ENCODE peak calls at places on chromosomes 16 and 17, in nine cellular contexts. One of them, this sample, is unnamed.

GRCh38 chr17:50976951-50977472 is 110.9 kb upstream of the TOB1 start:
- DNase-seq in AG09309: no peak
- DNase-seq in A549: no peak
- DNase-seq in type B pancreatic cell: no peak
- DNase-seq in GM20000: no peak
- DNase-seq in B cell: no peak
- DNase-seq in SK-N-SH: no peak
- DNase-seq in endodermal cell: no peak
- DNase-seq in tibial nerve: no peak
- DNase-seq in this sample: no peak

GRCh38 chr16:69535123-69536050 is 30.4 kb upstream of the NFAT5 start:
- DNase-seq in SK-N-SH: no peak
- DNase-seq in AG09309: no peak
- DNase-seq in A549: no peak
- DNase-seq in endodermal cell: peak; percentile 56
- DNase-seq in B cell: no peak
- DNase-seq in type B pancreatic cell: no peak
- DNase-seq in GM20000: no peak
- DNase-seq in tibial nerve: no peak
- DNase-seq in this sample: no peak

GRCh38 chr17:82494236-82495055 is 25.1 kb upstream of the FOXK2 start:
- DNase-seq in A549: peak; percentile 98
- DNase-seq in type B pancreatic cell: peak; percentile 93
- DNase-seq in B cell: peak; percentile 93
- DNase-seq in AG09309: peak; percentile 91
- DNase-seq in SK-N-SH: peak; percentile 94
- DNase-seq in endodermal cell: peak; percentile 99
- DNase-seq in tibial nerve: peak; percentile 89
- DNase-seq in GM20000: peak; percentile 93
- DNase-seq in this sample: peak; percentile 90

GRCh38 chr17:17859909-17860760 is 23.3 kb upstream of the SREBF1 start:
- DNase-seq in type B pancreatic cell: no peak
- DNase-seq in B cell: peak; percentile 77
- DNase-seq in tibial nerve: no peak
- DNase-seq in GM20000: peak; percentile 79
- DNase-seq in AG09309: no peak
- DNase-seq in endodermal cell: peak; percentile 93
- DNase-seq in A549: peak; percentile 72
- DNase-seq in SK-N-SH: peak; percentile 84
- DNase-seq in this sample: peak; percentile 72

GRCh38 chr17:45221081-45221996 is at the start of gene FMNL1:
- DNase-seq in endodermal cell: peak; percentile 85
- DNase-seq in GM20000: peak; percentile 87
- DNase-seq in tibial nerve: no peak
- DNase-seq in AG09309: no peak
- DNase-seq in A549: no peak
- DNase-seq in type B pancreatic cell: no peak
- DNase-seq in B cell: peak; percentile 72
- DNase-seq in SK-N-SH: peak; percentile 71
- DNase-seq in this sample: no peak

GRCh38 chr16:54027126-54027922 is 259.3 kb downstream of the IRX3 start:
- DNase-seq in endodermal cell: no peak
- DNase-seq in B cell: no peak
- DNase-seq in type B pancreatic cell: no peak
- DNase-seq in GM20000: no peak
- DNase-seq in AG09309: peak; percentile 27
- DNase-seq in SK-N-SH: peak; percentile 12
- DNase-seq in A549: peak; percentile 6
- DNase-seq in tibial nerve: no peak
- DNase-seq in this sample: peak; percentile 66

GRCh38 chr17:58352843-58353719 is 1.1 kb upstream of the SUPT4H1 start:
- DNase-seq in tibial nerve: no peak
- DNase-seq in SK-N-SH: peak; percentile 61
- DNase-seq in type B pancreatic cell: no peak
- DNase-seq in AG09309: no peak
- DNase-seq in B cell: peak; percentile 70
- DNase-seq in A549: no peak
- DNase-seq in GM20000: no peak
- DNase-seq in endodermal cell: peak; percentile 90
- DNase-seq in this sample: no peak

GRCh38 chr16:85990861-85991301 is 91.9 kb downstream of the IRF8 start:
- DNase-seq in A549: no peak
- DNase-seq in B cell: peak; percentile 79
- DNase-seq in endodermal cell: peak; percentile 30
- DNase-seq in tibial nerve: no peak
- DNase-seq in type B pancreatic cell: no peak
- DNase-seq in SK-N-SH: no peak
- DNase-seq in AG09309: no peak
- DNase-seq in GM20000: no peak
- DNase-seq in this sample: no peak

GRCh38 chr17:42266918-42267766 is 9.0 kb downstream of the STAT5B start:
- DNase-seq in type B pancreatic cell: no peak
- DNase-seq in GM20000: no peak
- DNase-seq in B cell: no peak
- DNase-seq in AG09309: peak; percentile 78
- DNase-seq in tibial nerve: no peak
- DNase-seq in SK-N-SH: no peak
- DNase-seq in endodermal cell: no peak
- DNase-seq in A549: peak; percentile 91
- DNase-seq in this sample: no peak

GRCh38 chr16:63363738-63364137 is 1327.5 kb upstream of the CDH8 start:
- DNase-seq in type B pancreatic cell: no peak
- DNase-seq in GM20000: no peak
- DNase-seq in SK-N-SH: no peak
- DNase-seq in tibial nerve: no peak
- DNase-seq in AG09309: no peak
- DNase-seq in endodermal cell: no peak
- DNase-seq in A549: peak; percentile 4
- DNase-seq in B cell: no peak
- DNase-seq in this sample: no peak

GRCh38 chr17:32007463-32008298 is 498 bp downstream of the LRRC37B start:
- DNase-seq in AG09309: no peak
- DNase-seq in tibial nerve: no peak
- DNase-seq in type B pancreatic cell: no peak
- DNase-seq in B cell: peak; percentile 45
- DNase-seq in A549: peak; percentile 48
- DNase-seq in endodermal cell: peak; percentile 85
- DNase-seq in SK-N-SH: peak; percentile 73
- DNase-seq in GM20000: peak; percentile 70
- DNase-seq in this sample: no peak

GRCh38 chr17:56395787-56396186 is 197.7 kb upstream of the NOG start:
- DNase-seq in GM20000: no peak
- DNase-seq in tibial nerve: no peak
- DNase-seq in B cell: no peak
- DNase-seq in SK-N-SH: no peak
- DNase-seq in endodermal cell: no peak
- DNase-seq in A549: no peak
- DNase-seq in AG09309: no peak
- DNase-seq in type B pancreatic cell: no peak
- DNase-seq in this sample: no peak

GRCh38 chr17:14845562-14846335 is 419.4 kb downstream of the PMP22 start:
- DNase-seq in A549: no peak
- DNase-seq in AG09309: peak; percentile 8
- DNase-seq in endodermal cell: no peak
- DNase-seq in GM20000: no peak
- DNase-seq in B cell: no peak
- DNase-seq in type B pancreatic cell: no peak
- DNase-seq in SK-N-SH: no peak
- DNase-seq in tibial nerve: no peak
- DNase-seq in this sample: no peak

GRCh38 chr17:79970576-79971068 is 65.0 kb downstream of the TBC1D16 start:
- DNase-seq in type B pancreatic cell: no peak
- DNase-seq in GM20000: peak; percentile 46
- DNase-seq in B cell: peak; percentile 50
- DNase-seq in A549: peak; percentile 75
- DNase-seq in tibial nerve: no peak
- DNase-seq in AG09309: no peak
- DNase-seq in SK-N-SH: peak; percentile 33
- DNase-seq in endodermal cell: peak; percentile 93
- DNase-seq in this sample: no peak

GRCh38 chr17:19021622-19022083 is 17.1 kb upstream of the FAM83G start:
- DNase-seq in AG09309: no peak
- DNase-seq in endodermal cell: peak; percentile 88
- DNase-seq in GM20000: no peak
- DNase-seq in SK-N-SH: no peak
- DNase-seq in type B pancreatic cell: no peak
- DNase-seq in A549: no peak
- DNase-seq in B cell: no peak
- DNase-seq in tibial nerve: no peak
- DNase-seq in this sample: no peak

GRCh38 chr16:50298591-50299507 is 32.5 kb downstream of the ADCY7 start:
- DNase-seq in tibial nerve: no peak
- DNase-seq in AG09309: no peak
- DNase-seq in endodermal cell: peak; percentile 30
- DNase-seq in SK-N-SH: peak; percentile 14
- DNase-seq in type B pancreatic cell: no peak
- DNase-seq in GM20000: no peak
- DNase-seq in A549: no peak
- DNase-seq in B cell: no peak
- DNase-seq in this sample: no peak

GRCh38 chr17:9239260-9239820 is 218.0 kb downstream of the NTN1 start:
- DNase-seq in type B pancreatic cell: no peak
- DNase-seq in A549: no peak
- DNase-seq in AG09309: no peak
- DNase-seq in SK-N-SH: no peak
- DNase-seq in endodermal cell: peak; percentile 82
- DNase-seq in B cell: no peak
- DNase-seq in GM20000: no peak
- DNase-seq in tibial nerve: no peak
- DNase-seq in this sample: no peak

GRCh38 chr16:71645450-71645849 is 19.5 kb downstream of the MARVELD3 start:
- DNase-seq in endodermal cell: peak; percentile 73
- DNase-seq in A549: peak; percentile 63
- DNase-seq in SK-N-SH: peak; percentile 44
- DNase-seq in GM20000: peak; percentile 30
- DNase-seq in tibial nerve: no peak
- DNase-seq in AG09309: no peak
- DNase-seq in type B pancreatic cell: no peak
- DNase-seq in B cell: no peak
- DNase-seq in this sample: no peak

GRCh38 chr17:71251936-71252335 is 868.9 kb upstream of the SOX9 start:
- DNase-seq in tibial nerve: no peak
- DNase-seq in endodermal cell: no peak
- DNase-seq in type B pancreatic cell: no peak
- DNase-seq in AG09309: peak; percentile 13
- DNase-seq in B cell: no peak
- DNase-seq in SK-N-SH: no peak
- DNase-seq in GM20000: no peak
- DNase-seq in A549: no peak
- DNase-seq in this sample: no peak

GRCh38 chr17:979539-980405 is at the start of gene NXN:
- DNase-seq in SK-N-SH: peak; percentile 99
- DNase-seq in GM20000: peak; percentile 100
- DNase-seq in B cell: peak; percentile 89
- DNase-seq in tibial nerve: peak; percentile 80
- DNase-seq in endodermal cell: peak; percentile 99
- DNase-seq in type B pancreatic cell: peak; percentile 97
- DNase-seq in A549: peak; percentile 82
- DNase-seq in AG09309: no peak
- DNase-seq in this sample: peak; percentile 37
- TF ChIP-seq CTCF in SK-N-SH: peak; percentile 34
- TF ChIP-seq CTCF in GM20000: no peak
- TF ChIP-seq CTCF in B cell: no peak
- TF ChIP-seq CTCF in tibial nerve: no peak
- TF ChIP-seq CTCF in endodermal cell: peak; percentile 41
- TF ChIP-seq CTCF in type B pancreatic cell: peak; percentile 22
- TF ChIP-seq CTCF in A549: peak; percentile 48
- TF ChIP-seq CTCF in AG09309: peak; percentile 24
- TF ChIP-seq CTCF in this sample: no peak

DNA sequence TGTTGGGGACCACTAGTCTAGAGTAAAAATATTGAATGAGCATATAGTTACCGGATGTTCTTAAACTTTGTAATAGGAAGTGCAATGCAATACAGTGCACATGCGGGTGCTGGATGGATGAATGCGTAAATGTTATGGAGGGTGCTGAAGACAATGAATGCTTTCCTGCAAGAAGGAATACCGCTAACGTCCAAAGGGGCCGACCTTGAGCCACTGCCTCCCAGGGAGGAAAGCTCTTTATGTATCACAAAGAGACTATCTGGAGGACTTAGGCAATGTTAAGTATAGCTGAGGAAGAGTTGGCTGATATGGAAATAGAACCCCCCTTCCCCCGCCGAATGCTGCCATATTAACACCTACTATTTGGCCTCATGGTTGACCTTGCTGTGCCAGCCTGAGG is 27.5 kb upstream of the SHCBP1 start:
- DNase-seq in AG09309: no peak
- DNase-seq in GM20000: no peak
- DNase-seq in type B pancreatic cell: no peak
- DNase-seq in A549: peak; percentile 12
- DNase-seq in tibial nerve: no peak
- DNase-seq in endodermal cell: peak; percentile 77
- DNase-seq in B cell: no peak
- DNase-seq in SK-N-SH: no peak
- DNase-seq in this sample: no peak
- TF ChIP-seq CTCF in AG09309: no peak
- TF ChIP-seq CTCF in GM20000: no peak
- TF ChIP-seq CTCF in type B pancreatic cell: peak; percentile 38
- TF ChIP-seq CTCF in A549: no peak
- TF ChIP-seq CTCF in tibial nerve: no peak
- TF ChIP-seq CTCF in endodermal cell: peak; percentile 66
- TF ChIP-seq CTCF in B cell: no peak
- TF ChIP-seq CTCF in SK-N-SH: peak; percentile 14
- TF ChIP-seq CTCF in this sample: no peak

DNA sequence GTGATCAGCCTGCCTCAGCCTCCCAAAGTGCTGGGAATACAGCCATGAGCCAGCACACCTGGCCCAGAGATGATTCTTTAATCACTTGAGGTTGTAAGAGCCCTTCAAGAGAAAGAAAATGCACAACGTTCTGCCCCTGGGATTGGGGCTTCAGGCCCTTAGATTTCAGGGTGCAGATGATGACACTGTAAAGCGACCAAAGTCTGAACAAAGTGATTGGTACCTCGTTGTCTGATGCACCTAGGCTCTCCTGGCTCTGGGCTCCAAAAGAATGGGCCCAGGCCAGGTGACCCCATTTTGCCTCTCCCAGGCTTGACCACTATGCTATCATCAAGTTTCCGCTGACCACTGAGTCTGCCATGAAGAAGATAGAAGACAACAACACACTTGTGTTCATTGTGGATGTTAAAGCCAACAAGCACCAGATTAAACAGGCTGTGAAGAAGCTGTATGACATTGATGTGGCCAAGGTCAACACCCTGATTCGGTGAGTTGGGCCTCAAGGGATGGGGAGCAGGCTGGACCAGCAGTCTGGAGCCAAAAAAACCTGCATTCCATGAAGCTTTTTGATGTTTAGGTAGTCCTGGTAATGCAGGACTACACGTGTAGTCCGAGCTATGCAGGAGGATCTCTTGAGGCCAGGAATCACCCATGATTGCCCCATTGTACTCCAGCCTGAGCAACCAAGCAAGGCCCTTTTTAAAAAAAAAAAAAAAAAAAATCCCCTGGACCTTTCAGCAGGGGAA is 2.8 kb downstream of the RPL23A start:
- DNase-seq in endodermal cell: no peak
- DNase-seq in SK-N-SH: no peak
- DNase-seq in tibial nerve: no peak
- DNase-seq in AG09309: no peak
- DNase-seq in A549: no peak
- DNase-seq in type B pancreatic cell: no peak
- DNase-seq in GM20000: no peak
- DNase-seq in B cell: no peak
- DNase-seq in this sample: no peak
- TF ChIP-seq CTCF in endodermal cell: no peak
- TF ChIP-seq CTCF in SK-N-SH: no peak
- TF ChIP-seq CTCF in tibial nerve: no peak
- TF ChIP-seq CTCF in AG09309: no peak
- TF ChIP-seq CTCF in A549: no peak
- TF ChIP-seq CTCF in type B pancreatic cell: no peak
- TF ChIP-seq CTCF in GM20000: no peak
- TF ChIP-seq CTCF in B cell: no peak
- TF ChIP-seq CTCF in this sample: no peak

GRCh38 chr16:23368469-23368868 is 66.4 kb downstream of the SCNN1B start:
- DNase-seq in AG09309: no peak
- DNase-seq in tibial nerve: no peak
- DNase-seq in endodermal cell: no peak
- DNase-seq in type B pancreatic cell: no peak
- DNase-seq in GM20000: no peak
- DNase-seq in SK-N-SH: no peak
- DNase-seq in B cell: no peak
- DNase-seq in A549: no peak
- DNase-seq in this sample: peak; percentile 86
- TF ChIP-seq CTCF in AG09309: no peak
- TF ChIP-seq CTCF in tibial nerve: no peak
- TF ChIP-seq CTCF in endodermal cell: no peak
- TF ChIP-seq CTCF in type B pancreatic cell: no peak
- TF ChIP-seq CTCF in GM20000: no peak
- TF ChIP-seq CTCF in SK-N-SH: no peak
- TF ChIP-seq CTCF in B cell: no peak
- TF ChIP-seq CTCF in A549: no peak
- TF ChIP-seq CTCF in this sample: no peak